ENCODE peak calls at places on chromosomes 6 and 20, in nine cellular contexts. E is astrocyte of the cerebellum; V is right atrium auricular region; Y is KBM-7; L is effector CD8-positive, alpha-beta T cell; R is activated naive CD4-positive, alpha-beta T cell; I is NB4; Q is AG20443; C is H54. X is an unnamed sample.

GRCh38 chr20:63223121-63223825 is 7.3 kb upstream of the YTHDF1 start:
- DNase-seq in E (peak; percentile 18), V (no peak), Y (peak; percentile 40), L (peak; percentile 27), R (no peak), I (peak; percentile 52), Q (peak; percentile 57), C (no peak), X (peak; percentile 37)

GRCh38 chr6:139189665-139190064 is 54.8 kb downstream of the HECA start:
- DNase-seq in E (no peak), V (no peak), Y (no peak), L (no peak), R (no peak), I (no peak), Q (no peak), C (no peak), X (no peak)

GRCh38 chr20:58048096-58048702 is 180.3 kb downstream of the ANKRD60 start:
- DNase-seq in E (peak; percentile 71), V (no peak), Y (peak; percentile 11), L (no peak), R (no peak), I (peak; percentile 53), Q (peak; percentile 53), C (peak; percentile 29), X (peak; percentile 38)

GRCh38 chr6:76886900-76887299 is 576.4 kb downstream of the HTR1B start:
- DNase-seq in E (no peak), V (no peak), Y (no peak), L (no peak), R (no peak), I (no peak), Q (no peak), C (no peak), X (no peak)

GRCh38 chr6:3844097-3844463 is 5.1 kb upstream of the FAM50B start:
- DNase-seq in E (no peak), V (no peak), Y (no peak), L (no peak), R (no peak), I (no peak), Q (peak; percentile 73), C (peak; percentile 23), X (no peak)

GRCh38 chr6:21138359-21139094 is 455.0 kb upstream of the SOX4 start:
- DNase-seq in E (peak; percentile 18), V (no peak), Y (no peak), L (no peak), R (no peak), I (no peak), Q (no peak), C (no peak), X (no peak)

GRCh38 chr6:92847988-92848387 is 571.4 kb downstream of the EPHA7 start:
- DNase-seq in E (no peak), V (no peak), Y (no peak), L (no peak), R (no peak), I (no peak), Q (no peak), C (no peak), X (no peak)

GRCh38 chr20:9179193-9179802 is 110.4 kb downstream of the PLCB4 start:
- DNase-seq in E (no peak), V (no peak), Y (no peak), L (no peak), R (no peak), I (no peak), Q (no peak), C (no peak), X (peak; percentile 33)

GRCh38 chr6:135180458-135181332 is at the start of gene MYB:
- DNase-seq in E (no peak), V (no peak), Y (peak; percentile 89), L (peak; percentile 50), R (peak; percentile 39), I (peak; percentile 93), Q (peak; percentile 96), C (peak; percentile 71), X (peak; percentile 10)

GRCh38 chr6:52931351-52931750 is 21.9 kb upstream of the GSTA3 start:
- DNase-seq in E (no peak), V (no peak), Y (no peak), L (no peak), R (no peak), I (no peak), Q (no peak), C (no peak), X (no peak)

GRCh38 chr6:56970849-56971248 is 15.9 kb downstream of the BEND6 start:
- DNase-seq in E (no peak), V (no peak), Y (no peak), L (no peak), R (no peak), I (no peak), Q (no peak), C (no peak), X (no peak)

GRCh38 chr6:123745877-123746276 is 57.8 kb upstream of the NKAIN2 start:
- DNase-seq in E (peak; percentile 36), V (no peak), Y (no peak), L (no peak), R (no peak), I (no peak), Q (peak; percentile 20), C (peak; percentile 12), X (no peak)

GRCh38 chr20:64109831-64110391 is 2.5 kb upstream of the NPBWR2 start:
- DNase-seq in E (no peak), V (peak; percentile 54), Y (no peak), L (no peak), R (no peak), I (no peak), Q (no peak), C (no peak), X (no peak)

GRCh38 chr20:53736757-53737403 is 143.2 kb upstream of the ZNF217 start:
- DNase-seq in E (no peak), V (no peak), Y (peak; percentile 80), L (no peak), R (no peak), I (peak; percentile 90), Q (peak; percentile 37), C (no peak), X (no peak)